ENCODE peak calls at places on chromosomes 2 and 18, in seven cellular contexts. One of them, this sample, is unnamed.

GRCh38 chr18:3824101-3824500 is 374.1 kb downstream of the TGIF1 start:
- DNase-seq in HCT116: no peak
- DNase-seq in left lung: no peak
- DNase-seq in left ventricle myocardium inferior: no peak
- DNase-seq in stomach: no peak
- DNase-seq in brain microvascular endothelial cell: no peak
- DNase-seq in ovary: no peak
- DNase-seq in this sample: no peak

GRCh38 chr2:98472961-98473746 is 28.5 kb downstream of the INPP4A start:
- DNase-seq in HCT116: no peak
- DNase-seq in left lung: no peak
- DNase-seq in left ventricle myocardium inferior: no peak
- DNase-seq in stomach: no peak
- DNase-seq in brain microvascular endothelial cell: no peak
- DNase-seq in ovary: no peak
- DNase-seq in this sample: no peak

GRCh38 chr2:172226244-172227061 is 123.8 kb upstream of the DLX2 start:
- DNase-seq in HCT116: no peak
- DNase-seq in left lung: no peak
- DNase-seq in left ventricle myocardium inferior: no peak
- DNase-seq in stomach: peak; percentile 72
- DNase-seq in brain microvascular endothelial cell: no peak
- DNase-seq in ovary: no peak
- DNase-seq in this sample: peak; percentile 60

GRCh38 chr2:150472122-150472899 is 15.2 kb downstream of the RND3 start:
- DNase-seq in HCT116: no peak
- DNase-seq in left lung: no peak
- DNase-seq in left ventricle myocardium inferior: peak; percentile 51
- DNase-seq in stomach: peak; percentile 39
- DNase-seq in brain microvascular endothelial cell: peak; percentile 93
- DNase-seq in ovary: no peak
- DNase-seq in this sample: no peak

GRCh38 chr18:11851156-11852047 is at the start of gene CHMP1B:
- DNase-seq in HCT116: peak; percentile 92
- DNase-seq in left lung: peak; percentile 99
- DNase-seq in left ventricle myocardium inferior: peak; percentile 99
- DNase-seq in stomach: peak; percentile 99
- DNase-seq in brain microvascular endothelial cell: peak; percentile 97
- DNase-seq in ovary: peak; percentile 99
- DNase-seq in this sample: peak; percentile 90

GRCh38 chr2:73334045-73334444 is 40.7 kb upstream of the EGR4 start:
- DNase-seq in HCT116: no peak
- DNase-seq in left lung: no peak
- DNase-seq in left ventricle myocardium inferior: no peak
- DNase-seq in stomach: no peak
- DNase-seq in brain microvascular endothelial cell: no peak
- DNase-seq in ovary: no peak
- DNase-seq in this sample: no peak

GRCh38 chr2:123808243-123808642 is 216.8 kb upstream of the CNTNAP5 start:
- DNase-seq in HCT116: no peak
- DNase-seq in left lung: peak; percentile 22
- DNase-seq in left ventricle myocardium inferior: no peak
- DNase-seq in stomach: no peak
- DNase-seq in brain microvascular endothelial cell: no peak
- DNase-seq in ovary: no peak
- DNase-seq in this sample: no peak

GRCh38 chr2:3127279-3127690 is 250.3 kb downstream of the EIPR1 start:
- DNase-seq in HCT116: no peak
- DNase-seq in left lung: no peak
- DNase-seq in left ventricle myocardium inferior: no peak
- DNase-seq in stomach: no peak
- DNase-seq in brain microvascular endothelial cell: no peak
- DNase-seq in ovary: no peak
- DNase-seq in this sample: no peak

GRCh38 chr18:21481739-21482138 is 118.8 kb downstream of the ESCO1 start:
- DNase-seq in HCT116: no peak
- DNase-seq in left lung: no peak
- DNase-seq in left ventricle myocardium inferior: no peak
- DNase-seq in stomach: no peak
- DNase-seq in brain microvascular endothelial cell: no peak
- DNase-seq in ovary: no peak
- DNase-seq in this sample: no peak

GRCh38 chr2:2847131-2847740 is 516.2 kb upstream of the MYT1L start:
- DNase-seq in HCT116: no peak
- DNase-seq in left lung: no peak
- DNase-seq in left ventricle myocardium inferior: peak; percentile 45
- DNase-seq in stomach: no peak
- DNase-seq in brain microvascular endothelial cell: no peak
- DNase-seq in ovary: no peak
- DNase-seq in this sample: no peak

GRCh38 chr18:12377556-12378553 is 828 bp upstream of the AFG3L2 start:
- DNase-seq in HCT116: no peak
- DNase-seq in left lung: no peak
- DNase-seq in left ventricle myocardium inferior: no peak
- DNase-seq in stomach: no peak
- DNase-seq in brain microvascular endothelial cell: no peak
- DNase-seq in ovary: no peak
- DNase-seq in this sample: no peak

GRCh38 chr18:75111673-75112485 is 97.1 kb downstream of the PTGR3 start:
- DNase-seq in HCT116: no peak
- DNase-seq in left lung: no peak
- DNase-seq in left ventricle myocardium inferior: no peak
- DNase-seq in stomach: no peak
- DNase-seq in brain microvascular endothelial cell: no peak
- DNase-seq in ovary: no peak
- DNase-seq in this sample: peak; percentile 45

GRCh38 chr18:28039078-28039477 is 137.9 kb downstream of the CDH2 start:
- DNase-seq in HCT116: no peak
- DNase-seq in left lung: no peak
- DNase-seq in left ventricle myocardium inferior: no peak
- DNase-seq in stomach: no peak
- DNase-seq in brain microvascular endothelial cell: peak; percentile 80
- DNase-seq in ovary: no peak
- DNase-seq in this sample: peak; percentile 22

GRCh38 chr18:54233228-54233625 is 8.8 kb upstream of the MBD2 start:
- DNase-seq in HCT116: no peak
- DNase-seq in left lung: no peak
- DNase-seq in left ventricle myocardium inferior: no peak
- DNase-seq in stomach: no peak
- DNase-seq in brain microvascular endothelial cell: no peak
- DNase-seq in ovary: no peak
- DNase-seq in this sample: peak; percentile 35
- H3K27ac ChIP-seq in HCT116: no peak overlapping the region
- H3K27ac ChIP-seq in left lung: no peak overlapping the region
- H3K27ac ChIP-seq in left ventricle myocardium inferior: peak overlapping the region; percentile 56
- H3K27ac ChIP-seq in stomach: no peak overlapping the region
- H3K27ac ChIP-seq in brain microvascular endothelial cell: no peak overlapping the region
- H3K27ac ChIP-seq in ovary: no peak overlapping the region
- H3K27ac ChIP-seq in this sample: no peak overlapping the region

DNA sequence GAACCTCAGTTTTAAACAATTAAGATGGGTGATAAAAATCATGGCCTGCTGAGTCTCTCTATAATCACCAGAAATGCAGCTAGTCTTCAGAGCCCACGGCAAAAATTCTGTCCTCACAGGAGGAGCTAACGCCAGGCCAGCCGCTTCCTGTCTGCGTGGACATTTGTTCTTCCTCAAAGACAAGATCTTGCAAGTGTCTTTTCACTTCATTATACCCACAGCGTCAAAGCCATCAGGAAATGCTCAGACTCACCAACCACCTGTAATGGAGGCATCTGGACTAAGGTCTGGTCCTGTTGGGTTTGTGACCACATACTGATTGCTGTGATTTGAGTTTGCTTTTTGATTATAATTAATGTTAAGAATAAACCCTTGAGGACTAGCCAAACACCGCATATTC is 473.8 kb upstream of the MC4R start:
- DNase-seq in HCT116: no peak
- DNase-seq in left lung: no peak
- DNase-seq in left ventricle myocardium inferior: no peak
- DNase-seq in stomach: no peak
- DNase-seq in brain microvascular endothelial cell: no peak
- DNase-seq in ovary: no peak
- DNase-seq in this sample: no peak
- TF ChIP-seq CTCF in HCT116: no peak
- TF ChIP-seq CTCF in left lung: no peak
- TF ChIP-seq CTCF in left ventricle myocardium inferior: no peak
- TF ChIP-seq CTCF in stomach: no peak
- TF ChIP-seq CTCF in brain microvascular endothelial cell: no peak
- TF ChIP-seq CTCF in ovary: no peak
- TF ChIP-seq CTCF in this sample: no peak

GRCh38 chr2:159515482-159515881 is 100.9 kb downstream of the BAZ2B start:
- DNase-seq in HCT116: no peak
- DNase-seq in left lung: no peak
- DNase-seq in left ventricle myocardium inferior: no peak
- DNase-seq in stomach: no peak
- DNase-seq in brain microvascular endothelial cell: no peak
- DNase-seq in ovary: no peak
- DNase-seq in this sample: no peak
- H3K27ac ChIP-seq in HCT116: no peak overlapping the region
- H3K27ac ChIP-seq in left lung: peak overlapping the region; percentile 85
- H3K27ac ChIP-seq in left ventricle myocardium inferior: peak overlapping the region; percentile 76
- H3K27ac ChIP-seq in stomach: no peak overlapping the region
- H3K27ac ChIP-seq in brain microvascular endothelial cell: no peak overlapping the region
- H3K27ac ChIP-seq in ovary: peak overlapping the region; percentile 81
- H3K27ac ChIP-seq in this sample: no peak overlapping the region

DNA sequence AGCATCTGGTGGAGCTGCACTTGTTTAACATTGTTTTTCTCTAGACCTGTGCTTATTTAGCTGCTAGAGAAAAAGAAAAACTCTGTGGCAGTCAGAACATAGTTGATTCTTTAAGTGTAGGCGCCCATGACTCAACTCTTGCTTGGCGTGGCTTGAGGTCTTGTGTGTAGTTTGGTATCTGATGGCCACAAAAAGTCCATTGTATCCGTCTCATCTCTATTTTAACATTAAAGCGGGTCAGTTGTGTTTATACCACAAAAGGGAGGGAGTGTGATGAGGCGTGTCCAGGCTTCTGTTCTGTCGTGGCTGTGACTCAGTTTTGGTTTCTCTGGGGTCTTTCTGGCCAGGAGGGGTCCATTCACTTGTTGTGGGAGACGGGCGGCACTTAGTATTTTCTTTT is 24.2 kb upstream of the UGT1A8 start:
- DNase-seq in HCT116: no peak
- DNase-seq in left lung: no peak
- DNase-seq in left ventricle myocardium inferior: no peak
- DNase-seq in stomach: no peak
- DNase-seq in brain microvascular endothelial cell: no peak
- DNase-seq in ovary: no peak
- DNase-seq in this sample: no peak
- TF ChIP-seq CTCF in HCT116: no peak
- TF ChIP-seq CTCF in left lung: no peak
- TF ChIP-seq CTCF in left ventricle myocardium inferior: no peak
- TF ChIP-seq CTCF in stomach: no peak
- TF ChIP-seq CTCF in brain microvascular endothelial cell: no peak
- TF ChIP-seq CTCF in ovary: no peak
- TF ChIP-seq CTCF in this sample: no peak

GRCh38 chr2:217751192-217751591 is 251.6 kb downstream of the TNS1 start:
- DNase-seq in HCT116: no peak
- DNase-seq in left lung: no peak
- DNase-seq in left ventricle myocardium inferior: no peak
- DNase-seq in stomach: no peak
- DNase-seq in brain microvascular endothelial cell: no peak
- DNase-seq in ovary: no peak
- DNase-seq in this sample: no peak
- H3K27ac ChIP-seq in HCT116: no peak overlapping the region
- H3K27ac ChIP-seq in left lung: no peak overlapping the region
- H3K27ac ChIP-seq in left ventricle myocardium inferior: no peak overlapping the region
- H3K27ac ChIP-seq in stomach: no peak overlapping the region
- H3K27ac ChIP-seq in brain microvascular endothelial cell: no peak overlapping the region
- H3K27ac ChIP-seq in ovary: no peak overlapping the region
- H3K27ac ChIP-seq in this sample: no peak overlapping the region

DNA sequence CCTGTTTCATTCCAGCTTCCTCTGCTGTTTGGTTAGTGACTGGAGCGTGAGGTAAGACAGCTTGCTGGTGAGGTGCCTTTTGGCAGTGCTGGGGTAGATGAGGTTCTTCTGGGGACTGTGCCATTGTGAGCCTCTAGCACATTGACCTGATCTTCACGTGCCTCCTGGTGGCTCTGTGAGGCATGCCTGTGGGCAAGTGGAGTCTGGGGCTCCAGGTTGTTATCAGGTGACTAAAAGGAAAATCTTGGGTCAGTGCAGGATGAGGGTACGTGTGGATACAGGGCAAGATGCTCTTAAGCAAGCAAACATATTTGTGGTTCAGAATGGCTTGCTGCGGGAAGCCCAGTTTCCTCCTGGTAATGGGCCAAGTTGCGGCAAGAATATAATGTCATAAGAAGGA is 75.4 kb downstream of the FHOD3 start:
- DNase-seq in HCT116: no peak
- DNase-seq in left lung: no peak
- DNase-seq in left ventricle myocardium inferior: no peak
- DNase-seq in stomach: no peak
- DNase-seq in brain microvascular endothelial cell: peak; percentile 84
- DNase-seq in ovary: no peak
- DNase-seq in this sample: peak; percentile 11
- TF ChIP-seq CTCF in HCT116: no peak
- TF ChIP-seq CTCF in left lung: no peak
- TF ChIP-seq CTCF in left ventricle myocardium inferior: no peak
- TF ChIP-seq CTCF in stomach: no peak
- TF ChIP-seq CTCF in brain microvascular endothelial cell: peak; percentile 64
- TF ChIP-seq CTCF in ovary: no peak
- TF ChIP-seq CTCF in this sample: no peak

GRCh38 chr2:238380336-238380735 is 46.4 kb upstream of the ASB1 start:
- DNase-seq in HCT116: no peak
- DNase-seq in left lung: peak; percentile 51
- DNase-seq in left ventricle myocardium inferior: no peak
- DNase-seq in stomach: no peak
- DNase-seq in brain microvascular endothelial cell: no peak
- DNase-seq in ovary: no peak
- DNase-seq in this sample: no peak
- H3K27ac ChIP-seq in HCT116: peak overlapping the region; percentile 49
- H3K27ac ChIP-seq in left lung: no peak overlapping the region
- H3K27ac ChIP-seq in left ventricle myocardium inferior: peak overlapping the region; percentile 79
- H3K27ac ChIP-seq in stomach: no peak overlapping the region
- H3K27ac ChIP-seq in brain microvascular endothelial cell: no peak overlapping the region
- H3K27ac ChIP-seq in ovary: no peak overlapping the region
- H3K27ac ChIP-seq in this sample: no peak overlapping the region

DNA sequence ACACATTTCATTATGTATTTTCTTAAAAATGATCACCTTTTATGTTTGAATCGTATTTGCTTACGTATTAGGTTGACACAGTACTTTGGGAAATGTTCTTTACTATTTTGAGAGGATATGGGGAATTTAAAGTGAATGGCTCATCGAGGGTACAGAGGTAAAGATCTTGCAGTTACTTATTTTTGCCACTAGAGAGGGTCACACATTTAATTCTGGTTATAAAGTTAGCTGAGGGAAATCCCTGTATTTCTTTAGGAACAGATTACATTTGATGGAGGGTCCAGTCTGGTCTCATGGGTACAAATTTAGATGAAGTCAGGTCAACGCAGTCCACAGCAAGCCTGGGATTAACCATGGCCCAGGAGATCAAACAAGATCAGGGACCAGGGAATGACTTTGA is 24.5 kb downstream of the DYNC2LI1 start:
- DNase-seq in HCT116: no peak
- DNase-seq in left lung: no peak
- DNase-seq in left ventricle myocardium inferior: no peak
- DNase-seq in stomach: no peak
- DNase-seq in brain microvascular endothelial cell: no peak
- DNase-seq in ovary: no peak
- DNase-seq in this sample: peak; percentile 17
- TF ChIP-seq CTCF in HCT116: no peak
- TF ChIP-seq CTCF in left lung: no peak
- TF ChIP-seq CTCF in left ventricle myocardium inferior: peak; percentile 13
- TF ChIP-seq CTCF in stomach: no peak
- TF ChIP-seq CTCF in brain microvascular endothelial cell: no peak
- TF ChIP-seq CTCF in ovary: no peak
- TF ChIP-seq CTCF in this sample: peak; percentile 17

GRCh38 chr2:160373263-160374019 is 120.2 kb downstream of the RBMS1 start:
- DNase-seq in HCT116: no peak
- DNase-seq in left lung: no peak
- DNase-seq in left ventricle myocardium inferior: no peak
- DNase-seq in stomach: no peak
- DNase-seq in brain microvascular endothelial cell: no peak
- DNase-seq in ovary: no peak
- DNase-seq in this sample: no peak
- H3K27ac ChIP-seq in HCT116: no peak overlapping the region
- H3K27ac ChIP-seq in left lung: peak overlapping the region; percentile 88
- H3K27ac ChIP-seq in left ventricle myocardium inferior: peak overlapping the region; percentile 87
- H3K27ac ChIP-seq in stomach: peak overlapping the region; percentile 46
- H3K27ac ChIP-seq in brain microvascular endothelial cell: peak overlapping the region; percentile 66
- H3K27ac ChIP-seq in ovary: peak overlapping the region; percentile 3
- H3K27ac ChIP-seq in this sample: no peak overlapping the region

This sample was measured in RWPE1.